ENCODE peak calls at places on chromosomes 3 and 15, in six cellular contexts. F is hepatocyte, J is left lung, I is right cardiac atrium, H is K562, K is fibroblast of lung. Q is an unnamed sample.
A peak's percentile ranks its signal among the peaks of the same experiment; 100 is the strongest.

GRCh38 chr3:27659279-27660021 is 62.7 kb downstream of the EOMES start:
- DNase-seq in J (no peak), I (peak; percentile 85), F (peak; percentile 68), K (peak; percentile 58), H (peak; percentile 70), Q (peak; percentile 73)

GRCh38 chr3:72238836-72239235 is 453.9 kb upstream of the PROK2 start:
- DNase-seq in F (no peak), H (no peak), J (no peak), K (no peak), I (no peak), Q (no peak)

GRCh38 chr15:60326343-60326742 is 71.4 kb downstream of the ANXA2 start:
- DNase-seq in K (no peak), F (no peak), H (no peak), J (no peak), I (no peak), Q (no peak)

GRCh38 chr15:66847565-66847991 is 145.5 kb downstream of the SMAD6 start:
- DNase-seq in J (no peak), K (no peak), H (no peak), I (no peak), F (no peak), Q (no peak)

GRCh38 chr15:65305144-65305758 is 774 bp downstream of the RNU5B-1 start:
- DNase-seq in J (no peak), H (peak; percentile 48), I (no peak), K (no peak), F (no peak), Q (no peak)

GRCh38 chr3:126146525-126147146 is 33.8 kb downstream of the ALDH1L1 start:
- DNase-seq in F (no peak), I (peak; percentile 16), H (no peak), J (peak; percentile 33), K (no peak), Q (no peak)

GRCh38 chr3:129330413-129330812 is 51.7 kb downstream of the HMCES start:
- DNase-seq in H (no peak), I (no peak), F (no peak), J (no peak), K (no peak), Q (no peak)

GRCh38 chr15:36156855-36157521 is 422.4 kb upstream of the CDIN1 start:
- DNase-seq in F (no peak), H (no peak), J (no peak), I (peak; percentile 57), K (peak; percentile 57), Q (peak; percentile 84)

GRCh38 chr3:38713121-38713520 is 63.6 kb upstream of the SCN5A start:
- DNase-seq in H (no peak), I (no peak), K (no peak), F (no peak), J (no peak), Q (no peak)

GRCh38 chr15:101031203-101031602 is 112.0 kb downstream of the LRRK1 start:
- DNase-seq in I (no peak), K (peak; percentile 61), F (no peak), H (no peak), J (peak; percentile 27), Q (peak; percentile 65)

GRCh38 chr3:108838411-108838810 is 15.8 kb downstream of the TRAT1 start:
- DNase-seq in I (no peak), H (no peak), F (no peak), K (no peak), J (no peak), Q (no peak)

GRCh38 chr3:160968731-160969130 is 136.4 kb downstream of the B3GALNT1 start:
- DNase-seq in J (no peak), I (no peak), F (no peak), K (no peak), H (no peak), Q (no peak)

GRCh38 chr15:41207687-41208448 is 22.7 kb downstream of the EXD1 start:
- DNase-seq in F (no peak), I (no peak), H (no peak), J (no peak), K (peak; percentile 18), Q (peak; percentile 23)

GRCh38 chr3:107989651-107990050 is 101.2 kb downstream of the CD47 start:
- DNase-seq in F (no peak), J (no peak), H (no peak), I (no peak), K (no peak), Q (no peak)

GRCh38 chr15:98900382-98900781 is 107.2 kb downstream of the PGPEP1L start:
- DNase-seq in H (no peak), F (no peak), K (peak; percentile 49), I (no peak), J (no peak), Q (peak; percentile 79)

GRCh38 chr15:58522391-58522790 is 90.6 kb downstream of the LIPC start:
- DNase-seq in J (no peak), K (no peak), H (no peak), I (peak; percentile 66), F (no peak), Q (no peak)

GRCh38 chr3:195438371-195438770 is 4.4 kb downstream of the ACAP2 start:
- DNase-seq in K (no peak), I (no peak), H (no peak), J (no peak), F (peak; percentile 26), Q (no peak)

GRCh38 chr3:38151667-38152265 is 13.3 kb downstream of the MYD88 start:
- DNase-seq in K (no peak), F (no peak), J (no peak), H (no peak), I (no peak), Q (no peak)

GRCh38 chr3:43054754-43055153 is 51.1 kb downstream of the POMGNT2 start:
- DNase-seq in F (no peak), J (no peak), H (no peak), K (no peak), I (no peak), Q (no peak)

GRCh38 chr3:89434621-89435380 is 327.4 kb downstream of the EPHA3 start:
- DNase-seq in F (no peak), J (no peak), K (peak; percentile 51), H (no peak), I (no peak), Q (peak; percentile 5)

GRCh38 chr3:150786791-150787190 is 23.8 kb upstream of the SIAH2 start:
- DNase-seq in J (no peak), H (peak; percentile 20), F (no peak), K (no peak), I (no peak), Q (no peak)

GRCh38 chr3:183563686-183563941 is 8.1 kb upstream of the KLHL6 start:
- DNase-seq in I (no peak), H (no peak), J (no peak), K (no peak), F (no peak), Q (no peak)

GRCh38 chr3:30510596-30510995 is 95.8 kb upstream of the TGFBR2 start:
- DNase-seq in H (no peak), I (no peak), J (no peak), F (no peak), K (no peak), Q (no peak)

GRCh38 chr15:77907824-77908751 is 169.4 kb downstream of the TBC1D2B start:
- DNase-seq in K (peak; percentile 46), F (peak; percentile 61), I (no peak), J (no peak), H (peak; percentile 46), Q (peak; percentile 76)

GRCh38 chr3:70889162-70890045 is 577.0 kb upstream of the MDFIC2 start:
- DNase-seq in K (peak; percentile 68), H (no peak), J (no peak), I (no peak), F (no peak), Q (no peak)

GRCh38 chr15:88202231-88202630 is 54.3 kb downstream of the NTRK3 start:
- DNase-seq in I (no peak), K (no peak), J (no peak), F (no peak), H (no peak), Q (peak; percentile 3)

GRCh38 chr3:184177331-184177731 is 2.7 kb downstream of the AP2M1 start:
- DNase-seq in I (peak; percentile 55), H (no peak), K (peak; percentile 57), F (peak; percentile 43), J (no peak), Q (peak; percentile 74)

GRCh38 chr3:77039606-77040553 is at the start of gene ROBO2:
- DNase-seq in F (peak; percentile 80), H (peak; percentile 10), I (peak; percentile 71), K (peak; percentile 47), J (peak; percentile 39), Q (peak; percentile 87)

GRCh38 chr15:42154576-42155355 is 1.7 kb downstream of the PLA2G4F start:
- DNase-seq in F (no peak), H (no peak), I (no peak), J (no peak), K (no peak), Q (no peak)

GRCh38 chr15:70523192-70523591 is 240.2 kb downstream of the UACA start:
- DNase-seq in F (no peak), K (no peak), I (no peak), H (no peak), J (no peak), Q (no peak)

GRCh38 chr3:106688463-106688862 is 688.8 kb upstream of the CCDC54 start:
- DNase-seq in H (no peak), F (peak; percentile 43), J (no peak), I (no peak), K (peak; percentile 97), Q (no peak)

GRCh38 chr3:10547841-10548783 is 42.7 kb upstream of the ATP2B2 start:
- DNase-seq in I (no peak), J (no peak), K (no peak), F (no peak), H (no peak), Q (no peak)
- H3K4me1 ChIP-seq in I (no peaks in the 10 kb centered on the region), J (peaks cover 5% of the 10 kb centered on the region), K (no peaks in the 10 kb centered on the region), F (no peaks in the 10 kb centered on the region), H (no peaks in the 10 kb centered on the region), Q (no peaks in the 10 kb centered on the region)

GRCh38 chr15:64163662-64164362 is 990 bp upstream of the PPIB start:
- DNase-seq in I (peak; percentile 77), H (no peak), K (no peak), F (no peak), J (peak; percentile 61), Q (no peak)
- H3K4me3 ChIP-seq in I (peak overlapping the region; percentile 44), H (peak overlapping the region; percentile 92), K (peak overlapping the region; percentile 42), F (peak overlapping the region; percentile 6), J (peak overlapping the region; percentile 95), Q (peak overlapping the region; percentile 8)

DNA sequence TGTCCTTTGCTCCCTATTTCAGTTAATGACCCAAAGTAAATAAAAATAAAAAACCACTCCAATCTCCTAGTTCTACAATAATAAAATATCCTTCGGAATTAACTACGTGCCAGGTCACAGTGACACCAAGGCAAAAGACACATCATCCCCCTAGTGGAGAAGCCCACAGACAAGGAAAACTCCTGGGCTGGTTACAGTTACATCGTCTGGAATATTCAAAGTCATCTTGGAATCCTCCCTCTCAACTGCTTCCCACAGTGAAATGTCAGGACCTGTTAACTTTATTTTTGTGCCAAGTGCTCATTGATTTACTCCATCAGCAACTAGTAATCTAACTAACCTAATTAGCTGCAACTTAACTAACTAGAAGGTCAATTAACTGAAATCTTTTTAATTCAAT is 349.3 kb downstream of the MAGI1 start:
- DNase-seq in F (no peak), J (no peak), K (no peak), I (no peak), H (no peak), Q (peak; percentile 8)
- H3K4me1 ChIP-seq in F (peaks cover 2% of the 10 kb centered on the region), J (peaks cover 4% of the 10 kb centered on the region), K (no peaks in the 10 kb centered on the region), I (peaks cover 6% of the 10 kb centered on the region), H (no peaks in the 10 kb centered on the region), Q (peaks cover 14% of the 10 kb centered on the region)

DNA sequence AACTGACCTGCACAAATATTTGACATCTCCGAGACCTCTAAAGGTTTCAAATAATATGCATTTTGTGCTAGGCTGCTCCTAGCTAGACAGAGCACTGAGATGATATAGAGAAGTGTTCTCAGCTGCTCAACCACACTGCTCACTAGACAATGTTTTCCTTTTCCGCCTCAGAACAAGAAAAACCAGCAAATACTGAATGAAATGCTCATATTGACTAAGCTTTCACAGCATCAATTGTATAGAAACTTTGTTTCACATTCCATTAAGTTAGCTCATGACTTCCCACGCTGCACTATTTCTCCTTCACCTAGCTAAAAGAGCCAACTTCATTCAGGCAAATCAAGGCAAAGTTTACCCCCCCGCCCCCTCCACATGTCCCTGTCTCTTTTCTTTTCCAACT is 719 bp downstream of the ZNF385D start:
- DNase-seq in K (peak; percentile 39), F (no peak), H (no peak), I (no peak), J (no peak), Q (peak; percentile 24)
- H3K4me3 ChIP-seq in K (peak overlapping the region; percentile 56), F (peak overlapping the region; percentile 28), H (no peak overlapping the region), I (peak overlapping the region; percentile 41), J (no peak overlapping the region), Q (peak overlapping the region; percentile 61)

Q was measured in cardiac muscle cell.